ENCODE peak calls at places on chromosomes 12 and 14, in eight cellular contexts. A is activated naive CD4-positive, alpha-beta T cell; B is NCI-H1048; V is AG09319; G is stimulated activated CD4-positive, alpha-beta T cell treated with anti-CD3 and anti-CD28 coated beads, Interleukin-4, amount 100 ng/mL, for 48 hours; I is GF-D8; Z is CD14-positive monocyte; M is mesothelial cell of epicardium. P is an unnamed sample.

GRCh38 chr12:108912361-108912760 is 32.5 kb downstream of the DAO start:
- DNase-seq in Z (no peak), G (no peak), V (no peak), M (no peak), A (no peak), I (no peak), B (no peak), P (no peak)

GRCh38 chr12:63916561-63917476 is 72.3 kb downstream of the SRGAP1 start:
- DNase-seq in A (no peak), I (no peak), V (no peak), G (no peak), Z (no peak), M (no peak), B (no peak), P (no peak)

GRCh38 chr12:93427779-93428564 is 13.8 kb downstream of the UBE2N start:
- DNase-seq in Z (no peak), G (no peak), V (peak), B (no peak), A (no peak), M (no peak), I (no peak), P (peak)

GRCh38 chr12:9760699-9761406 is at the start of gene CD69:
- DNase-seq in A (peak), I (no peak), Z (peak), G (no peak), B (no peak), M (no peak), V (no peak), P (no peak)

GRCh38 chr12:80190001-80190400 is 90.7 kb downstream of the OTOGL start:
- DNase-seq in M (no peak), V (no peak), A (no peak), Z (no peak), G (no peak), B (no peak), I (no peak), P (no peak)

GRCh38 chr14:61561144-61561543 is 134.2 kb upstream of the HIF1A start:
- DNase-seq in G (no peak), V (no peak), I (no peak), M (no peak), Z (no peak), A (no peak), B (no peak), P (no peak)

GRCh38 chr14:76956253-76957090 is 72.0 kb downstream of the IRF2BPL start:
- DNase-seq in Z (peak), V (peak), B (peak), I (peak), M (peak), G (peak), A (peak), P (peak)

GRCh38 chr14:68935761-68936209 is 43.3 kb downstream of the ACTN1 start:
- DNase-seq in B (no peak), Z (no peak), A (no peak), V (no peak), M (no peak), G (no peak), I (no peak), P (no peak)

GRCh38 chr12:94202245-94203180 is 54.1 kb downstream of the PLXNC1 start:
- DNase-seq in I (no peak), G (no peak), B (no peak), M (no peak), V (no peak), Z (no peak), A (no peak), P (no peak)

GRCh38 chr12:11731042-11731357 is 81.5 kb downstream of the ETV6 start:
- DNase-seq in M (no peak), G (no peak), Z (no peak), A (no peak), V (no peak), I (no peak), B (no peak), P (no peak)

GRCh38 chr12:96221391-96221790 is 27.2 kb downstream of the ELK3 start:
- DNase-seq in I (no peak), B (no peak), A (no peak), Z (no peak), V (no peak), M (no peak), G (no peak), P (no peak)

GRCh38 chr14:73997944-73998451 is 21.1 kb downstream of the ENTPD5 start:
- DNase-seq in B (no peak), G (no peak), M (no peak), V (no peak), Z (no peak), A (no peak), I (no peak), P (no peak)

GRCh38 chr12:47422656-47423055 is 283.2 kb downstream of the RPAP3 start:
- DNase-seq in V (no peak), G (no peak), M (no peak), I (no peak), B (no peak), A (no peak), Z (no peak), P (peak)

GRCh38 chr12:124007810-124008570 is 35.0 kb downstream of the ZNF664 start:
- DNase-seq in Z (no peak), B (no peak), I (peak), G (no peak), M (no peak), V (no peak), A (no peak), P (no peak)

GRCh38 chr14:44384093-44384492 is 123.0 kb downstream of the FSCB start:
- DNase-seq in B (no peak), A (no peak), I (no peak), Z (no peak), V (no peak), G (no peak), M (no peak), P (no peak)

GRCh38 chr14:69713976-69714716 is 52.8 kb upstream of the SRSF5 start:
- DNase-seq in V (no peak), I (no peak), A (no peak), G (no peak), B (no peak), Z (no peak), M (no peak), P (no peak)

GRCh38 chr12:51814311-51815088 is 34.0 kb downstream of the FIGNL2 start:
- DNase-seq in G (peak), Z (peak), A (peak), V (peak), I (no peak), B (no peak), M (peak), P (peak)

GRCh38 chr12:52004042-52004648 is 2.6 kb upstream of the TAMALIN start:
- DNase-seq in M (no peak), B (no peak), I (no peak), A (no peak), Z (no peak), V (no peak), G (no peak), P (no peak)

GRCh38 chr12:133108150-133108549 is 21.9 kb downstream of the ZNF891 start:
- DNase-seq in V (no peak), I (no peak), M (no peak), Z (no peak), A (no peak), B (no peak), G (no peak), P (no peak)

GRCh38 chr12:12502813-12503146 is 59.9 kb downstream of the DUSP16 start:
- DNase-seq in I (no peak), A (no peak), Z (no peak), G (no peak), M (no peak), V (no peak), B (no peak), P (no peak)

GRCh38 chr12:76400136-76400535 is 51.9 kb upstream of the BBS10 start:
- DNase-seq in Z (no peak), V (no peak), I (no peak), A (no peak), M (no peak), G (no peak), B (no peak), P (no peak)

GRCh38 chr12:113230315-113231274 is 9.3 kb downstream of the TPCN1 start:
- DNase-seq in I (no peak), M (no peak), V (no peak), Z (no peak), A (no peak), B (no peak), G (no peak), P (no peak)

P was measured in AG09309.